ENCODE peak calls at places on chromosomes 12 and 14, in four cellular contexts. I is HepG2, F is K562, K is SK-N-SH. P is an unnamed sample.

GRCh38 chr12:17853054-17853453 is 236.9 kb downstream of the RERGL start:
- DNase-seq in I (no peak), K (no peak), F (no peak), P (no peak)

GRCh38 chr12:14057895-14058294 is 76.5 kb upstream of the GRIN2B start:
- DNase-seq in I (no peak), K (no peak), F (no peak), P (no peak)

GRCh38 chr14:81533536-81534343 is at the start of gene SEL1L:
- DNase-seq in F (peak), I (peak), K (peak), P (peak)

GRCh38 chr12:67318786-67319185 is 49.6 kb downstream of the CAND1 start:
- DNase-seq in K (no peak), I (no peak), F (no peak), P (no peak)

GRCh38 chr12:128509170-128509569 is 242.2 kb downstream of the TMEM132C start:
- DNase-seq in I (no peak), K (no peak), F (no peak), P (no peak)

GRCh38 chr14:99604766-99605298 is 825 bp upstream of the CCDC85C start:
- DNase-seq in K (peak), F (peak), I (no peak), P (no peak)

GRCh38 chr14:90828642-90829487 is 12.6 kb upstream of the TTC7B start:
- DNase-seq in K (no peak), F (no peak), I (no peak), P (no peak)

GRCh38 chr12:58139894-58140293 is 198.5 kb downstream of the ATP23 start:
- DNase-seq in K (no peak), F (no peak), I (no peak), P (no peak)

GRCh38 chr14:99524804-99525698 is 43.8 kb downstream of the CCNK start:
- DNase-seq in I (no peak), F (no peak), K (peak), P (no peak)

GRCh38 chr12:6423267-6424007 is 21.3 kb upstream of the CD27 start:
- DNase-seq in I (peak), F (peak), K (peak), P (no peak)

GRCh38 chr14:69671365-69672050 is 60.1 kb downstream of the SUSD6 start:
- DNase-seq in F (no peak), I (no peak), K (no peak), P (no peak)

GRCh38 chr14:61471297-61471980 is 150.1 kb downstream of the PRKCH start:
- DNase-seq in K (peak), I (no peak), F (no peak), P (no peak)

GRCh38 chr14:85187521-85187920 is 342.4 kb upstream of the FLRT2 start:
- DNase-seq in F (no peak), I (no peak), K (no peak), P (no peak)

GRCh38 chr12:52038447-52038846 is 12.8 kb upstream of the NR4A1 start:
- DNase-seq in K (no peak), F (no peak), I (no peak), P (no peak)

GRCh38 chr12:120801146-120801545 is 75.5 kb downstream of the ACADS start:
- DNase-seq in K (no peak), I (no peak), F (no peak), P (no peak)

GRCh38 chr12:65895031-65895430 is 70.7 kb downstream of the HMGA2 start:
- DNase-seq in K (no peak), F (no peak), I (no peak), P (no peak)

GRCh38 chr14:52124791-52125661 is 56.2 kb upstream of the NID2 start:
- DNase-seq in I (no peak), F (no peak), K (no peak), P (no peak)

GRCh38 chr12:130224613-130225012 is 62.3 kb downstream of the FZD10 start:
- DNase-seq in F (no peak), K (peak), I (no peak), P (no peak)

GRCh38 chr14:100438271-100438670 is 115.1 kb downstream of the SLC25A47 start:
- DNase-seq in K (peak), F (no peak), I (no peak), P (no peak)

GRCh38 chr12:94262228-94263010 is 114.0 kb downstream of the PLXNC1 start:
- DNase-seq in F (peak), I (no peak), K (peak), P (no peak)

GRCh38 chr12:118429703-118430383 is 53.5 kb downstream of the SUDS3 start:
- DNase-seq in I (no peak), F (no peak), K (no peak), P (no peak)

GRCh38 chr12:52235822-52236291 is 2.8 kb downstream of the KRT7 start:
- DNase-seq in I (no peak), K (peak), F (no peak), P (no peak)

GRCh38 chr14:63192085-63192484 is 12.2 kb upstream of the RHOJ start:
- DNase-seq in F (no peak), K (no peak), I (no peak), P (no peak)

GRCh38 chr14:68789002-68789797 is 3.7 kb downstream of the ZFP36L1 start:
- DNase-seq in K (peak), F (peak), I (peak), P (no peak)

GRCh38 chr14:81162941-81163340 is 57.8 kb downstream of the GTF2A1 start:
- DNase-seq in K (no peak), I (no peak), F (no peak), P (no peak)

GRCh38 chr14:54919330-54919729 is 16.7 kb upstream of the GCH1 start:
- DNase-seq in K (no peak), I (no peak), F (no peak), P (no peak)

GRCh38 chr12:108129017-108129812 is at the start of gene WSCD2:
- DNase-seq in K (peak), F (peak), I (peak), P (no peak)

GRCh38 chr14:61444215-61444768 is 122.9 kb downstream of the PRKCH start:
- DNase-seq in K (no peak), F (no peak), I (no peak), P (no peak)

GRCh38 chr14:102138935-102139247 is 806 bp upstream of the WDR20 start:
- DNase-seq in I (no peak), F (no peak), K (no peak), P (no peak)

GRCh38 chr12:124228050-124228711 is 66.7 kb upstream of the RFLNA start:
- DNase-seq in F (no peak), K (no peak), I (no peak), P (no peak)

GRCh38 chr12:22981711-22982110 is 356.7 kb downstream of the ETNK1 start:
- DNase-seq in K (no peak), I (no peak), F (no peak), P (no peak)

GRCh38 chr12:80681786-80682185 is 25.6 kb upstream of the MYF6 start:
- DNase-seq in I (no peak), K (no peak), F (no peak), P (no peak)

DNA sequence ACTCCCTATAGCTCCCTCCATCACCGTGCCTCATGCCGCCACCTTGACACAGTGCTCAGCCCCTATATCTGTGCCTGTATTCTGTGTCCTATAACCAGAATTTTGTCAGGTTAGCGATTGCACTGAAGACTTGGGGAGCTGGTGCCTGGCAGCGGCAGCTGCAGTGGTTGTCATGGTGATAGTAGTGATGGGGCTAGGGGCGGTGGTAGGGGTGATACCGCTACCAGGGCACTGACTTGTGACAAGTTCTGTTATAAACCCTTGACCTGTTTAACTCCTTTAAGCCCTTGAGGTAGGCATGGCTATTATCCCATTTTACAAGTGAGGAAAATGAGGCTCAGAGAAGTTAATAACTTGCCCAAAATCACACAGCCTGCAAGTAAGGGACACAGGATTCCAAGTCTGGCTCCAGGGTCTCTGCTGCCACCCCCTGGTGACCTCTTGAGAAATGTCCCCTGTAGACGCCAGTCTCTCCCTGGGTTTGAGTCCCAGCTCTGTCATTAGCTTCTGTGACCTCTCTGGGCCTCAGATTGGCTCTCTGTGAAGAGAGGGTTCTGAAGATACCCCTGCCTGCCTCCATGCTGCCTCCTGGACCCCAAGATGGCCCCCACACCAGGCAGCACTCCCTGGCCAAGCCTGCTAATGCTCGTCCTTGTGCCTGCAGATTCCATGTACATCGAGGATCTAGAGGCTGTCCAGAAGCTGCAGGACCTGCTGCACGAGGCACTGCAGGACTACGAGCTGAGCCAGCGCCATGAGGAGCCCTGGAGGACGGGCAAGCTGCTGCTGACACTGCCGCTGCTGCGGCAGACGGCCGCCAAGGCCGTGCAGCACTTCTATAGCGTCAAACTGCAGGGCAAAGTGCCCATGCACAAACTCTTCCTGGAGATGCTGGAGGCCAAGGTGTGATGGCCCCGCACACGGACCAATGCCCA is 121.9 kb downstream of the ESRRB start:
- DNase-seq in K (peak), I (no peak), F (peak), P (no peak)
- TF ChIP-seq NFIC in K (no peak), I (no peak), F (no peak), P (no peak)

GRCh38 chr14:49552630-49553029 is 33.5 kb downstream of the RPS29 start:
- DNase-seq in I (no peak), K (no peak), F (no peak), P (no peak)

GRCh38 chr14:49551569-49551968 is 34.6 kb downstream of the RPS29 start:
- DNase-seq in K (no peak), F (no peak), I (no peak), P (no peak)

GRCh38 chr14:49549881-49550280 is 36.3 kb downstream of the RPS29 start:
- DNase-seq in K (no peak), F (no peak), I (no peak), P (no peak)

GRCh38 chr14:49549446-49549845 is 36.7 kb downstream of the RPS29 start:
- DNase-seq in K (no peak), I (no peak), F (no peak), P (no peak)

GRCh38 chr14:49550284-49551184 is 35.6 kb downstream of the RPS29 start:
- DNase-seq in I (peak), F (no peak), K (peak), P (no peak)
- TF ChIP-seq NFIC in I (no peak), F (no peak), K (no peak), P (no peak)

GRCh38 chr14:104393199-104393897 is 186.2 kb upstream of the C14orf180 start:
- DNase-seq in I (no peak), F (no peak), K (peak), P (no peak)

GRCh38 chr14:104394606-104394910 is 185.0 kb upstream of the C14orf180 start:
- DNase-seq in I (no peak), K (no peak), F (no peak), P (no peak)

GRCh38 chr14:104395276-104395675 is 184.3 kb upstream of the C14orf180 start:
- DNase-seq in F (no peak), I (no peak), K (no peak), P (no peak)

GRCh38 chr14:104392396-104393198 is 187.0 kb upstream of the C14orf180 start:
- DNase-seq in F (no peak), K (peak), I (no peak), P (no peak)

DNA sequence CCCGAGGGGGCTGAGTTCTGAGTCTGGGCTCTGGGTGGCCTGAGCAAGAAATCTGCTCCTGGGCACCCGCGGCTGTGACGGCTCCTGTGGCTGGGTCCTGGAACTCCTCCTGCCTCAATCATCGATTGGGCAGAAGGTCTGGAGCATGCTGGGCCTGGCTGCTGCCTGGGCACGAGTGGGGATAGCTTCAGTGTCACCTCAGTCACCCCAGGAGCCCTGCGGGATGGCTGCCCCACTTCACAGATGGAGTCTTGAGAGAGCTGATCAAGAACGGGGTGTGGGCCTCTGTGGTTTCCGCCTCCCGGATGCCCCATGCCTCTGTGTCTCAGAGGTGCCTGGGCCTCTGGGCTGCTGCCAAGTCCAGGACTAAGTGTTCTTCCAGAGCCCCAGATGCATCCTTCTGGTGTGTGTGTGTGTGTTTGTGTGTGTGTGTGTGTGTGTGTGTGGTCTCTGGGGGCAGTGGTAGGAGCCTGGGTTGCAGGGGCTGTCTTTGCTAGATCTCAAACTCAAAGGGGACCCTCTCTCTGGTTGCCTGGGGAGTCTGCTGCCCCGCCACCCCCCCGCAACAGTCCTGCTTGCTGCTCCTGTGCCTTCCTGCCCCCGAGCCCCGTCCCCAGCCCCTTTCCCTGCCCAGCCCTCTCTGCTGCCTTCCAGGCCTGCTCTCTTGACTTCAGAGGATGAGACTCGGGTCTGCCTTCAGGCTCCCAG is 185.5 kb upstream of the C14orf180 start:
- DNase-seq in F (no peak), K (peak), I (no peak), P (no peak)
- TF ChIP-seq NFIC in F (no peak), K (no peak), I (no peak), P (no peak)

DNA sequence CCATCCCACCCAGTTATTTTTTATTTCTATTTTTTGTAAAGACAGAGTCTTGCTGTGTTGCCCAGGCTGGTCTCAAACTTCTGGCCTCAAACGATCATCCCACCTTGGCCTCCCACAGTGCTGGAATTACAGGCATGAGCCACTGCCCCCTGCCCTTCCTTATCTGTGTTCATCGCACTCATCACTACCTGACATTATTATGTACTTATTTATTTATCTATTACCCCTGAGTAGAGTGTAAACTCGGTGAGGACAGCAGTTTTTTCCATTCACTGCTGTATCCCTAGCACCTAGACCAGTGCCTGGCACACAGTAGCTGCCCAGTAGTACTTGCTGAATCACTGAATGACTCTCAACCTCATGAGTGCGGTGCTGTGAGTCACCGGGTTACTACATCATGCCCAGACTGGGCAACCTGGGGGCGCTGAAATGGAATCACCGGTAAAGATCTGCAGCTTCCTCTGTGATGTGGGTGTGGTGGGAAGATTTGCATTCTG is 81.8 kb upstream of the USP44 start:
- DNase-seq in I (peak), K (no peak), F (no peak), P (no peak)
- TF ChIP-seq NFIC in I (no peak), K (no peak), F (no peak), P (no peak)

GRCh38 chr12:54393743-54394142 is 9.2 kb upstream of the ZNF385A start:
- DNase-seq in F (no peak), K (no peak), I (no peak), P (no peak)
- TF ChIP-seq NFIC in F (no peak), K (no peak), I (no peak), P (no peak)

P was measured in GM12878.